ENCODE peak calls at places on chromosomes 1 and 21, in five cellular contexts. Q, P, Z, G and T are unnamed samples.

GRCh38 chr1:3355089-3355488 is 99.4 kb upstream of the ARHGEF16 start:
- DNase-seq in G (no peak), Q (no peak), P (no peak), Z (no peak), T (no peak)

GRCh38 chr1:96538001-96538649 is 183.5 kb upstream of the PTBP2 start:
- DNase-seq in P (no peak), Q (no peak), G (no peak), Z (peak; percentile 7), T (no peak)

GRCh38 chr1:39653546-39654031 is 14.1 kb upstream of the HEYL start:
- DNase-seq in G (peak; percentile 75), Q (peak; percentile 42), Z (peak; percentile 56), P (peak; percentile 94), T (peak; percentile 66)

GRCh38 chr1:247345881-247346280 is 14.2 kb upstream of the ZNF496 start:
- DNase-seq in Q (no peak), P (no peak), Z (no peak), G (no peak), T (no peak)

GRCh38 chr1:21886486-21887215 is 50.5 kb downstream of the HSPG2 start:
- DNase-seq in P (no peak), Z (no peak), Q (no peak), G (no peak), T (no peak)

GRCh38 chr1:182715531-182715930 is 31.1 kb upstream of the RGS8 start:
- DNase-seq in Q (no peak), P (no peak), Z (no peak), G (no peak), T (no peak)

GRCh38 chr1:174344162-174344561 is 103.6 kb upstream of the GPR52 start:
- DNase-seq in Q (no peak), Z (no peak), P (no peak), G (no peak), T (no peak)

GRCh38 chr1:119186471-119186870 is 46.0 kb upstream of the WARS2 start:
- DNase-seq in P (no peak), G (no peak), Q (no peak), Z (no peak), T (no peak)

GRCh38 chr1:33972676-33973395 is 109.0 kb downstream of the HMGB4 start:
- DNase-seq in G (no peak), Z (peak; percentile 63), Q (no peak), P (peak; percentile 80), T (no peak)

GRCh38 chr1:173062156-173062938 is 11.6 kb upstream of the TNFSF18 start:
- DNase-seq in G (peak; percentile 22), Z (no peak), Q (no peak), P (no peak), T (no peak)

GRCh38 chr1:28950006-28950405 is 35.6 kb downstream of the EPB41 start:
- DNase-seq in G (no peak), Z (no peak), P (no peak), Q (no peak), T (no peak)

GRCh38 chr1:210332719-210333398 is 4.2 kb downstream of the HHAT start:
- DNase-seq in P (no peak), Q (peak; percentile 57), G (no peak), Z (no peak), T (peak; percentile 12)

GRCh38 chr1:172638885-172639831 is 19.7 kb upstream of the FASLG start:
- DNase-seq in Z (no peak), G (peak; percentile 26), Q (peak; percentile 69), P (no peak), T (peak; percentile 39)

GRCh38 chr1:15101801-15102200 is 51.7 kb upstream of the TMEM51 start:
- DNase-seq in Q (no peak), Z (no peak), G (no peak), P (peak; percentile 50), T (no peak)

GRCh38 chr1:24912359-24913273 is 17.5 kb downstream of the RUNX3 start:
- DNase-seq in G (no peak), Q (no peak), P (no peak), Z (no peak), T (no peak)

GRCh38 chr1:242211254-242212022 is 212.5 kb upstream of the MAP1LC3C start:
- DNase-seq in P (no peak), Q (no peak), G (no peak), Z (no peak), T (no peak)

GRCh38 chr1:200479816-200480215 is 70.0 kb upstream of the ZNF281 start:
- DNase-seq in G (no peak), P (no peak), Q (no peak), Z (peak; percentile 2), T (no peak)

GRCh38 chr1:228007801-228008341 is 1.1 kb downstream of the WNT3A start:
- DNase-seq in P (peak; percentile 57), G (no peak), Q (no peak), Z (no peak), T (no peak)

GRCh38 chr21:41615613-41616012 is 107.7 kb upstream of the TMPRSS2 start:
- DNase-seq in Z (no peak), G (peak; percentile 70), Q (no peak), P (no peak), T (no peak)

GRCh38 chr1:47687618-47687940 is 249.7 kb downstream of the FOXD2 start:
- DNase-seq in Q (no peak), P (no peak), Z (no peak), G (no peak), T (no peak)

GRCh38 chr1:119372493-119373086 is 4.0 kb downstream of the HAO2 start:
- DNase-seq in P (no peak), Q (no peak), G (no peak), Z (no peak), T (no peak)

GRCh38 chr1:15799928-15800835 is 7.3 kb downstream of the UQCRHL start:
- DNase-seq in Z (peak; percentile 9), P (no peak), Q (no peak), G (peak; percentile 47), T (no peak)

GRCh38 chr1:29469457-29469856 is 233.1 kb downstream of the PTPRU start:
- DNase-seq in P (peak; percentile 89), G (no peak), Z (peak; percentile 10), Q (no peak), T (no peak)

GRCh38 chr21:42021751-42022430 is 11.7 kb upstream of the ZBTB21 start:
- DNase-seq in Z (peak; percentile 17), Q (no peak), G (no peak), P (no peak), T (no peak)

GRCh38 chr1:8589571-8589970 is 227.9 kb downstream of the RERE start:
- DNase-seq in Q (no peak), G (no peak), Z (no peak), P (no peak), T (no peak)

GRCh38 chr1:169426174-169426716 is 1.0 kb downstream of the CCDC181 start:
- DNase-seq in P (no peak), G (no peak), Z (no peak), Q (no peak), T (no peak)

GRCh38 chr1:205313681-205314308 is 7.8 kb downstream of the NUAK2 start:
- DNase-seq in Z (peak; percentile 41), Q (peak; percentile 30), G (no peak), P (peak; percentile 89), T (no peak)

GRCh38 chr1:1206376-1207253 is at the start of gene TNFRSF18:
- DNase-seq in Q (no peak), G (no peak), P (peak; percentile 67), Z (no peak), T (no peak)

GRCh38 chr1:172585348-172585747 is 52.4 kb downstream of the SUCO start:
- DNase-seq in Z (no peak), P (no peak), Q (no peak), G (no peak), T (no peak)

GRCh38 chr1:119659628-119660027 is 11.6 kb upstream of the ZNF697 start:
- DNase-seq in Q (no peak), G (no peak), P (no peak), Z (no peak), T (no peak)

GRCh38 chr1:20405893-20406604 is 80.0 kb downstream of the CAMK2N1 start:
- DNase-seq in Q (no peak), P (no peak), Z (no peak), G (no peak), T (no peak)

GRCh38 chr1:70264875-70265274 is 43.7 kb downstream of the SRSF11 start:
- DNase-seq in P (no peak), Z (no peak), G (no peak), Q (no peak), T (no peak)